ENCODE peak calls at places on chromosomes 3 and 15, in six cellular contexts. T is IMR-90, O is transverse colon, S is HCT116, U is esophagus squamous epithelium, X is uterus. J is an unnamed sample.

GRCh38 chr3:11288786-11289637 is 16.8 kb downstream of the ATG7 start:
- DNase-seq in T (peak; percentile 96), O (no peak), S (peak; percentile 18), U (no peak), X (no peak), J (no peak)

GRCh38 chr3:52714335-52715302 is 8.7 kb downstream of the SPCS1 start:
- DNase-seq in T (no peak), O (peak; percentile 63), S (no peak), U (no peak), X (no peak), J (no peak)

GRCh38 chr15:48972750-48973503 is 9.2 kb upstream of the SHC4 start:
- DNase-seq in T (no peak), O (no peak), S (no peak), U (no peak), X (no peak), J (no peak)

GRCh38 chr3:4162132-4162531 is 141.0 kb upstream of the SETMAR start:
- DNase-seq in T (no peak), O (no peak), S (no peak), U (no peak), X (no peak), J (no peak)

GRCh38 chr3:49104427-49105291 is at the start of gene QARS1:
- DNase-seq in T (peak; percentile 88), O (peak; percentile 96), S (peak; percentile 78), U (peak; percentile 60), X (peak; percentile 94), J (peak; percentile 95)

GRCh38 chr15:62914461-62915079 is 128.0 kb upstream of the TPM1 start:
- DNase-seq in T (no peak), O (no peak), S (no peak), U (no peak), X (no peak), J (no peak)

GRCh38 chr3:154384504-154384903 is 45.5 kb downstream of the GPR149 start:
- DNase-seq in T (no peak), O (no peak), S (no peak), U (no peak), X (no peak), J (no peak)

GRCh38 chr3:14210281-14210670 is 31.7 kb downstream of the LSM3 start:
- DNase-seq in T (peak; percentile 33), O (no peak), S (no peak), U (no peak), X (no peak), J (no peak)

GRCh38 chr3:109337393-109337792 is at the start of gene DPPA4:
- DNase-seq in T (no peak), O (no peak), S (no peak), U (no peak), X (no peak), J (no peak)

GRCh38 chr3:136731274-136731884 is 20.8 kb downstream of the STAG1 start:
- DNase-seq in T (no peak), O (no peak), S (no peak), U (no peak), X (no peak), J (no peak)

GRCh38 chr3:16896094-16896627 is 11.4 kb downstream of the PLCL2 start:
- DNase-seq in T (no peak), O (no peak), S (no peak), U (no peak), X (no peak), J (no peak)

GRCh38 chr3:149247025-149247710 is 25.5 kb upstream of the CP start:
- DNase-seq in T (peak; percentile 70), O (no peak), S (no peak), U (no peak), X (peak; percentile 53), J (no peak)

GRCh38 chr3:115512565-115513410 is 110.5 kb upstream of the GAP43 start:
- DNase-seq in T (peak; percentile 38), O (no peak), S (no peak), U (no peak), X (peak; percentile 18), J (no peak)

GRCh38 chr3:184899953-184900595 is 88.1 kb downstream of the VPS8 start:
- DNase-seq in T (no peak), O (no peak), S (no peak), U (no peak), X (no peak), J (no peak)

GRCh38 chr15:96345560-96346389 is 15.3 kb downstream of the NR2F2 start:
- DNase-seq in T (peak; percentile 83), O (no peak), S (no peak), U (no peak), X (peak; percentile 86), J (peak; percentile 78)

GRCh38 chr3:140420621-140421357 is 257.1 kb upstream of the TRIM42 start:
- DNase-seq in T (peak; percentile 32), O (no peak), S (no peak), U (no peak), X (no peak), J (no peak)

GRCh38 chr3:15486020-15486419 is 35.5 kb downstream of the COLQ start:
- DNase-seq in T (no peak), O (no peak), S (no peak), U (no peak), X (no peak), J (no peak)

GRCh38 chr3:12601072-12601471 is 44.2 kb downstream of the MKRN2 start:
- DNase-seq in T (no peak), O (no peak), S (no peak), U (no peak), X (no peak), J (no peak)
- H3K27ac ChIP-seq in T (no peak overlapping the region), O (no peak overlapping the region), S (no peak overlapping the region), U (no peak overlapping the region), X (no peak overlapping the region), J (no peak overlapping the region)

GRCh38 chr3:125374501-125374995 is 577 bp downstream of the ZNF148 start:
- DNase-seq in T (peak; percentile 38), O (peak; percentile 43), S (no peak), U (no peak), X (peak; percentile 22), J (no peak)
- TF ChIP-seq POLR2A in T (no peak), O (no peak), S (no peak), U (no peak), X (no peak), J (no peak)

DNA sequence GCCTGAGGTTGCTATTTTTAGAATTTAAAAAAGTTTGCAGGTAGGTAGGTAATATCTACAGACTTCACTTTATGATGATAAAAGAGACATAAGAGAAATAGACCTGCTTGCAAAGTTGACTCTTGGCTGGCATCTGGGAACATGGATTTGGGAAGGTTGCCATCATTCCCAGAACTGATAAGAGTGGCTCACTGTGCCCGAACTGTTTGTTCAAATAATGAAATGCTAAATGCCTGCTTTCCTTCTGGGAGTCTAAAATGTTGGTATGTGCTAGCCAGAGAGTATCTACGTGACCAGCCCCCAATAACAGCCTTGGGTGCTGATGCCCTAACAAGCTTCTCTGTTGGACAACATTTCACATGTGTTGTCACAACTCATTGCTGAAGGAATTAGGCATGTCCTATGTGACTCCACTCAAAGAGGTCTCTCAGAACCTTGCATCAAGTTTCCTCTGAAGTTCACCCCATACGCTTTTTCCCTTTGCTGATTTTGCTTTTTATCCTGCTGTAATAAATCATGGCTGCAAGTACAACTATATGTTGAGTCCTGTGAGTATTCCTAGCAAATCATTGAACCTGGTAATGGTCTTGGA is 95.5 kb downstream of the FHIT start:
- DNase-seq in T (no peak), O (no peak), S (no peak), U (no peak), X (no peak), J (no peak)
- H3K4me3 ChIP-seq in T (no peak overlapping the region), O (no peak overlapping the region), S (no peak overlapping the region), U (no peak overlapping the region), X (no peak overlapping the region), J (no peak overlapping the region)

GRCh38 chr15:39242345-39242744 is 338.5 kb upstream of the THBS1 start:
- DNase-seq in T (peak; percentile 47), O (no peak), S (no peak), U (no peak), X (no peak), J (peak; percentile 21)
- H3K27ac ChIP-seq in T (no peak overlapping the region), O (no peak overlapping the region), S (no peak overlapping the region), U (no peak overlapping the region), X (no peak overlapping the region), J (no peak overlapping the region)

GRCh38 chr3:54575561-54575960 is 352.3 kb downstream of the LRTM1 start:
- DNase-seq in T (no peak), O (no peak), S (no peak), U (no peak), X (no peak), J (no peak)

GRCh38 chr3:54570008-54570407 is 357.9 kb downstream of the LRTM1 start:
- DNase-seq in T (no peak), O (no peak), S (no peak), U (no peak), X (no peak), J (no peak)

GRCh38 chr3:54574906-54575305 is 353.0 kb downstream of the LRTM1 start:
- DNase-seq in T (no peak), O (no peak), S (no peak), U (no peak), X (no peak), J (no peak)

GRCh38 chr3:54573922-54574321 is 353.9 kb downstream of the LRTM1 start:
- DNase-seq in T (no peak), O (no peak), S (no peak), U (no peak), X (no peak), J (no peak)

DNA sequence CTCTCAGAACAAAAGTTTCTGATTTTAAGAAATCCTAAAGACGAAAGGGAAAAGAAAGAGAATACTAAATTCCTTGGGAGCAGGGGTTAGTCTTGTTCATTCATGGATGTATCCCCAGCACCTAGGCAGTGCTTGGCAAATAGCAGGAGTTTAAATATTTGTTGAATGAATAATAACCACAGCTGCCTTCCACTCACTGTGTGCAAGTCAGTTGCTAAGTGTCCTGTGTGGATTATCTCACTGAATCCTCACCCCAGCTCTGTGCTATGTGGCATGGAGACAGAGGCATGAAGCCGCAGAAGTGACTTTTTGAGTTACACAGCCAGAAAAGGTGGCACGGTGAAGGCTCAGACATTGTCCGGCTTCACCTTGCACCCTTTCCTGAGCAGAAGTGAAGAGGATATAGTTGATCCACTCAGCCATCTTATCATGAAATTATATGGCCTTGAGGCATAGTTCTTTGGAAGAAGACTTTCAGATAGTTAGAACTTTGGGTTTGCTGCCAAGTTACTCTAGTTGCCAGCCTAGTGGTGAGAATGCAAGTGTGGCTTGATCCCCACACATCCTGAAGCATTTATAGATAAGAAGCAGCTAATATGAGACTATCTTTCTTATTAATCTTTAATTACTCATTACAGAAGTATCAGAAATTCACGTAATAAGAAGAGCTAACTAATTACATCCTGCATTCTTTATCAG is 355.5 kb downstream of the LRTM1 start:
- DNase-seq in T (no peak), O (no peak), S (no peak), U (no peak), X (no peak), J (no peak)
- TF ChIP-seq POLR2A in T (no peak), O (no peak), S (no peak), U (no peak), X (no peak), J (no peak)

DNA sequence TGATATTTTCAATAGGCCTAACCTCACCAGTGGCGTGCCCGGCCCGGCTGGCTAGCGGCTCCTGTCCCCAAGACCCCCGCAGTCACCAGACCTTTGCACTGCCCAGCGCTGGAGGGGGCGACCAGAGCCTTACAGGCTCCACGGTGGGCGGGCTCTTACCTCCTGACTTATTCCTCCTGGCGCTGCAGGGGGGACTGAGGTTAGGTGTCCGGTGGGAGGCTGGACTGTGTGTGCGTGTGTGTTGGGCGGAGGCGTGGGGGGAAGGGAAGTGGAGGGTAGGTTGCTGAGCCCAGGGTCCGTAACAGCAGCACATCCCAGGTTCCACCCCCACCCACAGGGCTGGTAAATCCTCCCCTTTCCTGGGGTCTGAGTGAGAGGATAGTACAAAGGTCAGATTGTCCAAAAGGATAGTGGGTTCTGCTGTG is 27.5 kb upstream of the THRB start:
- DNase-seq in T (no peak), O (no peak), S (no peak), U (no peak), X (no peak), J (peak; percentile 18)
- H3K4me3 ChIP-seq in T (no peak overlapping the region), O (peak overlapping the region; percentile 85), S (no peak overlapping the region), U (peak overlapping the region; percentile 78), X (peak overlapping the region; percentile 59), J (peak overlapping the region; percentile 76)

J was measured in gastrocnemius medialis.